ENCODE peak calls at places on chromosomes 5 and 9, in four cellular contexts. One of them, this sample, is unnamed.
A peak's percentile ranks its signal among the peaks of the same experiment; 100 is the strongest.

GRCh38 chr5:170694911-170695310 is 88.6 kb upstream of the GABRP start:
- DNase-seq in cardiac muscle cell: no peak
- DNase-seq in NCI-H1436: no peak
- DNase-seq in Kasumi-1: no peak
- DNase-seq in this sample: no peak

GRCh38 chr5:128736567-128736966 is 198.5 kb upstream of the FBN2 start:
- DNase-seq in cardiac muscle cell: peak; percentile 83
- DNase-seq in NCI-H1436: no peak
- DNase-seq in Kasumi-1: no peak
- DNase-seq in this sample: no peak

GRCh38 chr9:134793281-134793680 is 87.3 kb upstream of the FCN2 start:
- DNase-seq in cardiac muscle cell: no peak
- DNase-seq in NCI-H1436: no peak
- DNase-seq in Kasumi-1: no peak
- DNase-seq in this sample: no peak

GRCh38 chr5:37838152-37838932 is 1.5 kb downstream of the GDNF start:
- DNase-seq in cardiac muscle cell: peak; percentile 33
- DNase-seq in NCI-H1436: no peak
- DNase-seq in Kasumi-1: no peak
- DNase-seq in this sample: peak; percentile 35

GRCh38 chr5:134082264-134082992 is 32.1 kb upstream of the TCF7 start:
- DNase-seq in cardiac muscle cell: no peak
- DNase-seq in NCI-H1436: no peak
- DNase-seq in Kasumi-1: no peak
- DNase-seq in this sample: no peak

GRCh38 chr9:134879664-134880483 is 736 bp upstream of the FCN2 start:
- DNase-seq in cardiac muscle cell: no peak
- DNase-seq in NCI-H1436: no peak
- DNase-seq in Kasumi-1: no peak
- DNase-seq in this sample: no peak

GRCh38 chr9:28699632-28700031 is 1126.4 kb upstream of the C9orf72 start:
- DNase-seq in cardiac muscle cell: no peak
- DNase-seq in NCI-H1436: no peak
- DNase-seq in Kasumi-1: no peak
- DNase-seq in this sample: no peak

GRCh38 chr5:57524661-57525060 is 42.0 kb upstream of the ACTBL2 start:
- DNase-seq in cardiac muscle cell: no peak
- DNase-seq in NCI-H1436: no peak
- DNase-seq in Kasumi-1: no peak
- DNase-seq in this sample: no peak

GRCh38 chr5:174504266-174504726 is 220.1 kb upstream of the MSX2 start:
- DNase-seq in cardiac muscle cell: peak; percentile 56
- DNase-seq in NCI-H1436: no peak
- DNase-seq in Kasumi-1: no peak
- DNase-seq in this sample: no peak

GRCh38 chr5:157431544-157432200 is 28.3 kb upstream of the NIPAL4 start:
- DNase-seq in cardiac muscle cell: peak; percentile 73
- DNase-seq in NCI-H1436: peak; percentile 9
- DNase-seq in Kasumi-1: peak; percentile 88
- DNase-seq in this sample: peak; percentile 26

GRCh38 chr5:81513982-81514381 is 120.0 kb upstream of the ACOT12 start:
- DNase-seq in cardiac muscle cell: peak; percentile 30
- DNase-seq in NCI-H1436: no peak
- DNase-seq in Kasumi-1: peak; percentile 63
- DNase-seq in this sample: no peak

GRCh38 chr9:82997471-82998140 is 65.3 kb downstream of the RASEF start:
- DNase-seq in cardiac muscle cell: no peak
- DNase-seq in NCI-H1436: no peak
- DNase-seq in Kasumi-1: no peak
- DNase-seq in this sample: no peak

This sample was measured in testis.